ENCODE peak calls at places on chromosomes 1 and 21, in six cellular contexts. P is globus pallidus, M is fibroblast of mammary gland, X is DMS 273 treated with DMSO at 0.1 percent for 48 hours, J is fibroblast of gingiva, T is activated T-cell treated with anti-CD3 and anti-CD28 coated beads for 4 hours. A is an unnamed sample.

GRCh38 chr1:36161656-36162531 is 5.9 kb downstream of the MAP7D1 start:
- DNase-seq in J (no peak), T (no peak), X (no peak), M (peak; percentile 46), P (peak; percentile 43), A (peak; percentile 67)

GRCh38 chr1:41362357-41362721 is 1.1 kb downstream of the FOXO6 start:
- DNase-seq in J (no peak), M (no peak), P (no peak), X (no peak), T (no peak), A (no peak)

GRCh38 chr1:218339267-218339831 is 5.8 kb upstream of the TGFB2 start:
- DNase-seq in J (peak; percentile 32), M (peak; percentile 62), P (no peak), X (no peak), T (no peak), A (no peak)

GRCh38 chr1:231487019-231487418 is 41.5 kb upstream of the TSNAX start:
- DNase-seq in T (no peak), M (peak; percentile 82), J (no peak), X (peak; percentile 21), P (no peak), A (no peak)

GRCh38 chr1:199546323-199546722 is 481.2 kb upstream of the NR5A2 start:
- DNase-seq in X (no peak), P (no peak), M (peak; percentile 60), T (no peak), J (no peak), A (no peak)

GRCh38 chr1:174222166-174222949 is 63.0 kb downstream of the RABGAP1L start:
- DNase-seq in J (peak; percentile 74), M (peak; percentile 94), P (no peak), X (no peak), T (no peak), A (no peak)

GRCh38 chr21:25501448-25501847 is 105.8 kb downstream of the MRPL39 start:
- DNase-seq in M (no peak), J (no peak), T (no peak), P (no peak), X (no peak), A (no peak)

GRCh38 chr1:60311838-60312237 is 238.3 kb upstream of the C1orf87 start:
- DNase-seq in J (no peak), M (no peak), X (no peak), P (no peak), T (no peak), A (no peak)

GRCh38 chr1:203328714-203329122 is 22.2 kb downstream of the FMOD start:
- DNase-seq in J (no peak), X (no peak), M (no peak), P (no peak), T (no peak), A (no peak)

GRCh38 chr1:111422546-111423391 is 4.8 kb downstream of the OVGP1 start:
- DNase-seq in M (no peak), T (no peak), J (no peak), X (no peak), P (no peak), A (no peak)

A was measured in putamen.